ENCODE peak calls at places on chromosomes 1 and 21, in four cellular contexts. H is memory B cell; T is activated CD4-positive, alpha-beta T cell treated with anti-CD3 and anti-CD28 coated beads, Interleukin-2, amount 50 U/mL, for 1 hour; I is left ventricle myocardium inferior. P is an unnamed sample.

GRCh38 chr1:219927956-219928790 is at the start of gene SLC30A10:
- DNase-seq in H (no peak), I (no peak), T (no peak), P (no peak)

GRCh38 chr1:164725401-164725800 is 166.4 kb downstream of the PBX1 start:
- DNase-seq in H (no peak), I (no peak), T (no peak), P (no peak)

GRCh38 chr1:9010781-9011323 is 15.4 kb downstream of the SLC2A7 start:
- DNase-seq in T (no peak), H (no peak), I (peak; percentile 31), P (no peak)

GRCh38 chr1:160863422-160864131 is 890 bp upstream of the CD244 start:
- DNase-seq in H (no peak), T (no peak), I (peak; percentile 22), P (no peak)

GRCh38 chr1:59072017-59072947 is 224.6 kb upstream of the FGGY start:
- DNase-seq in T (no peak), I (no peak), H (no peak), P (peak; percentile 57)

GRCh38 chr1:204255225-204255624 is 41.4 kb upstream of the GOLT1A start:
- DNase-seq in I (no peak), H (no peak), T (no peak), P (no peak)

GRCh38 chr1:84768634-84769033 is 78.4 kb upstream of the SSX2IP start:
- DNase-seq in T (no peak), H (no peak), I (no peak), P (no peak)

GRCh38 chr1:65020774-65021173 is 54.4 kb upstream of the JAK1 start:
- DNase-seq in T (no peak), H (no peak), I (no peak), P (no peak)

GRCh38 chr1:1597275-1597930 is 2.5 kb downstream of the FNDC10 start:
- DNase-seq in H (no peak), T (no peak), I (no peak), P (no peak)

GRCh38 chr1:59146056-59146455 is 150.8 kb upstream of the FGGY start:
- DNase-seq in I (no peak), T (no peak), H (no peak), P (no peak)

GRCh38 chr1:169483500-169483966 is 2.2 kb downstream of the SLC19A2 start:
- DNase-seq in H (no peak), I (no peak), T (no peak), P (peak; percentile 46)

GRCh38 chr1:36151845-36152203 is 2.5 kb upstream of the TRAPPC3 start:
- DNase-seq in I (no peak), H (no peak), T (peak; percentile 46), P (no peak)

GRCh38 chr1:200624679-200625335 is 4.3 kb upstream of the KIF14 start:
- DNase-seq in H (no peak), T (no peak), I (no peak), P (no peak)

GRCh38 chr1:204102719-204103118 is 29.8 kb downstream of the SOX13 start:
- DNase-seq in T (no peak), H (no peak), I (no peak), P (peak; percentile 17)

GRCh38 chr1:86499987-86500593 is 31.4 kb downstream of the CLCA1 start:
- DNase-seq in I (no peak), T (no peak), H (peak; percentile 64), P (peak; percentile 57)

GRCh38 chr1:239678181-239678580 is 291.8 kb downstream of the CHRM3 start:
- DNase-seq in H (no peak), T (no peak), I (no peak), P (no peak)

GRCh38 chr21:33419538-33420123 is 16.4 kb downstream of the IFNGR2 start:
- DNase-seq in H (no peak), T (no peak), I (no peak), P (no peak)

GRCh38 chr1:241269116-241269515 is 87.9 kb downstream of the RGS7 start:
- DNase-seq in H (no peak), T (no peak), I (no peak), P (no peak)

GRCh38 chr21:41947596-41948403 is 6.0 kb downstream of the C2CD2 start:
- DNase-seq in I (no peak), T (no peak), H (no peak), P (no peak)

GRCh38 chr1:12152106-12152891 is 14.5 kb upstream of the TNFRSF1B start:
- DNase-seq in T (no peak), I (no peak), H (peak; percentile 74), P (no peak)

GRCh38 chr1:119631433-119632102 is 16.5 kb downstream of the ZNF697 start:
- DNase-seq in I (peak; percentile 94), T (no peak), H (no peak), P (peak; percentile 30)

GRCh38 chr1:159932296-159933285 is 7.3 kb upstream of the TAGLN2 start:
- DNase-seq in H (no peak), I (no peak), T (no peak), P (no peak)

GRCh38 chr1:155645024-155645423 is 35.0 kb downstream of the MSTO1 start:
- DNase-seq in I (no peak), T (no peak), H (no peak), P (no peak)

GRCh38 chr1:116152950-116153691 is 41.9 kb downstream of the MAB21L3 start:
- DNase-seq in T (no peak), I (no peak), H (no peak), P (no peak)

GRCh38 chr1:206628916-206629315 is 6.4 kb upstream of the DYRK3 start:
- DNase-seq in T (no peak), H (no peak), I (no peak), P (no peak)

GRCh38 chr1:154446292-154446691 is 41.1 kb downstream of the IL6R start:
- DNase-seq in I (no peak), H (no peak), T (no peak), P (no peak)

GRCh38 chr1:114131526-114132220 is 22.0 kb downstream of the SYT6 start:
- DNase-seq in T (no peak), H (no peak), I (no peak), P (no peak)

GRCh38 chr1:1923681-1924000 is 4.6 kb upstream of the TMEM52 start:
- DNase-seq in T (no peak), I (no peak), H (no peak), P (no peak)

GRCh38 chr21:44399955-44400790 is 46.8 kb downstream of the TRPM2 start:
- DNase-seq in I (no peak), H (no peak), T (no peak), P (no peak)

GRCh38 chr1:8090241-8090702 is 64.2 kb upstream of the ERRFI1 start:
- DNase-seq in H (no peak), T (no peak), I (no peak), P (no peak)

GRCh38 chr1:29235955-29236742 is at the start of gene PTPRU:
- DNase-seq in H (peak; percentile 87), I (peak; percentile 81), T (peak; percentile 75), P (no peak)